ENCODE peak calls at places on chromosomes 16 and 17, in five cellular contexts. O is thoracic aorta, N is A673, E is endothelial cell, V is left ventricle myocardium inferior. T is an unnamed sample.

GRCh38 chr17:56629450-56630187 is 36.1 kb downstream of the NOG start:
- DNase-seq in O (no peak), N (peak; percentile 30), E (peak; percentile 27), V (no peak), T (no peak)

GRCh38 chr16:69112285-69113129 is 7.1 kb downstream of the HAS3 start:
- DNase-seq in O (no peak), N (peak; percentile 48), E (peak; percentile 86), V (peak; percentile 42), T (no peak)

GRCh38 chr17:5619088-5619740 is 34.9 kb upstream of the NLRP1 start:
- DNase-seq in O (no peak), N (no peak), E (no peak), V (no peak), T (no peak)

GRCh38 chr16:28504707-28505404 is 1.8 kb downstream of the IL27 start:
- DNase-seq in O (no peak), N (no peak), E (no peak), V (no peak), T (no peak)

GRCh38 chr17:35293151-35293837 is 50.4 kb downstream of the SLFN5 start:
- DNase-seq in O (no peak), N (no peak), E (no peak), V (no peak), T (no peak)

GRCh38 chr16:30394603-30395154 is 541 bp upstream of the ZNF48 start:
- DNase-seq in O (no peak), N (no peak), E (no peak), V (no peak), T (no peak)

GRCh38 chr17:33241390-33241789 is 51.7 kb downstream of the ASIC2 start:
- DNase-seq in O (no peak), N (no peak), E (no peak), V (no peak), T (no peak)

GRCh38 chr17:68398731-68399637 is 58.3 kb downstream of the WIPI1 start:
- DNase-seq in O (no peak), N (peak; percentile 40), E (peak; percentile 67), V (peak; percentile 49), T (peak; percentile 79)

GRCh38 chr17:17680477-17681186 is 626 bp upstream of the RAI1 start:
- DNase-seq in O (no peak), N (no peak), E (no peak), V (no peak), T (no peak)

GRCh38 chr17:28807925-28808641 is 34.5 kb downstream of the FAM222B start:
- DNase-seq in O (no peak), N (peak; percentile 31), E (no peak), V (no peak), T (no peak)

GRCh38 chr16:16033208-16033717 is 83.8 kb downstream of the ABCC1 start:
- DNase-seq in O (no peak), N (no peak), E (no peak), V (no peak), T (no peak)

GRCh38 chr17:5097101-5097834 is 14.4 kb downstream of the ZNF232 start:
- DNase-seq in O (no peak), N (peak; percentile 67), E (peak; percentile 63), V (peak; percentile 67), T (no peak)

GRCh38 chr16:71297252-71297651 is 8.1 kb upstream of the CMTR2 start:
- DNase-seq in O (no peak), N (peak; percentile 15), E (no peak), V (no peak), T (no peak)

GRCh38 chr17:79557276-79557675 is 53.6 kb downstream of the RBFOX3 start:
- DNase-seq in O (no peak), N (no peak), E (no peak), V (no peak), T (no peak)

GRCh38 chr16:68079616-68080344 is 5.4 kb upstream of the NFATC3 start:
- DNase-seq in O (no peak), N (no peak), E (peak; percentile 37), V (peak; percentile 83), T (no peak)

GRCh38 chr17:76537578-76538280 is at the start of gene CYGB:
- DNase-seq in O (no peak), N (no peak), E (no peak), V (peak; percentile 74), T (no peak)

GRCh38 chr17:79573196-79573929 is 37.5 kb downstream of the RBFOX3 start:
- DNase-seq in O (no peak), N (no peak), E (no peak), V (no peak), T (no peak)

GRCh38 chr16:79089735-79090284 is 510.7 kb downstream of the MAF start:
- DNase-seq in O (no peak), N (no peak), E (no peak), V (no peak), T (peak; percentile 51)

GRCh38 chr16:82063456-82064082 is 28.5 kb downstream of the HSD17B2 start:
- DNase-seq in O (no peak), N (no peak), E (no peak), V (no peak), T (no peak)

DNA sequence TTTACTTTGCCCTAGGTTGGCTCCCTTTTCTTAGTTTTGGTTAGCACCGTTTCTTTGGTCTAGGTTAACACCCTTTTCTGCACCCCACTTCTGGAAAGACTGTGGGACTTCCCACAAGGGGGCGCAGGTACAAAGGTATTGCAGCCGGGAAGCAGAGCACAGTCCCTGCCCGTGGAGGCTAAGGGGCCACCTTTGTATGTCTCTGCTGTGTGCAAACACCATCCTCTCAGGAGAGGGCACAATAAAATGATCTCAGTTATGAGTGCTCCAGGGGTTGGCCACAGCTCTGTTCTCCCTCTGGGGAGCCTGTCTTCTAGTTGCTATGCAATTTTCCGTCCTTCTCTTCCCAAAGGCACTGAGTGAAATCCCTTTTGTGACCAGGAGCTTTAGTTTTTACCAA is 28.4 kb upstream of the TMC5 start:
- DNase-seq in O (no peak), N (peak; percentile 53), E (peak; percentile 41), V (peak; percentile 18), T (no peak)
- TF ChIP-seq CTCF in O (peak; percentile 12), N (peak; percentile 67), E (peak; percentile 40), V (peak; percentile 35), T (peak; percentile 37)

GRCh38 chr16:50267151-50267631 is 840 bp downstream of the ADCY7 start:
- DNase-seq in O (no peak), N (no peak), E (no peak), V (no peak), T (no peak)

GRCh38 chr16:50266337-50267091 is at the start of gene ADCY7:
- DNase-seq in O (no peak), N (peak; percentile 87), E (no peak), V (peak; percentile 69), T (peak; percentile 90)

GRCh38 chr16:50263940-50264929 is 2.1 kb upstream of the ADCY7 start:
- DNase-seq in O (no peak), N (no peak), E (no peak), V (no peak), T (no peak)

GRCh38 chr16:50265716-50266336 is 525 bp upstream of the ADCY7 start:
- DNase-seq in O (no peak), N (no peak), E (no peak), V (no peak), T (no peak)

DNA sequence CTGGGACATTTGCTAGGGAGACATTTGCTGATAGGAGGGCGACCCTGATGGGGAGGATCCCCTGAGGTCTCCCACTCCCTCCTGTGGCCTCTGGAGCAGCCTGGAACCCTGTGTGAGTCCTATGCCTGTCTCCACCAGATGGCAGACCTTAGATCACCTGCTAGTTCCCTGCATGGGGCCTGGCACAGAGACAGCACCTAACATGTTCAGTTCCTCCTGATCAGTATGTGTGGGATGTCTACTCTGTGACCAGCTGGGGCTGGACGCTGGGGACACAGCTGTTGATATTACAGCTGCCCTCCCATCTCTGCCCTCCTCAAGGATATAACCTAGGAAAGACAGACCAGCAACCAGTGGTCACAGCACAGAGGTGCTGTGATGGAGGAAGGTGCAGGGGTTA is 1.1 kb upstream of the ADCY7 start:
- DNase-seq in O (no peak), N (no peak), E (no peak), V (no peak), T (no peak)
- TF ChIP-seq CTCF in O (no peak), N (peak; percentile 29), E (no peak), V (peak; percentile 18), T (peak; percentile 29)

GRCh38 chr16:88061346-88062110 is 110.3 kb downstream of the BANP start:
- DNase-seq in O (no peak), N (no peak), E (no peak), V (no peak), T (no peak)

GRCh38 chr16:88062341-88062861 is 111.2 kb downstream of the BANP start:
- DNase-seq in O (no peak), N (no peak), E (no peak), V (peak; percentile 44), T (no peak)

GRCh38 chr16:88064889-88065746 is 113.9 kb downstream of the BANP start:
- DNase-seq in O (no peak), N (no peak), E (no peak), V (peak; percentile 5), T (peak; percentile 34)

GRCh38 chr16:88064011-88064888 is 113.0 kb downstream of the BANP start:
- DNase-seq in O (no peak), N (no peak), E (no peak), V (peak; percentile 8), T (no peak)

GRCh38 chr16:88063201-88063773 is 112.1 kb downstream of the BANP start:
- DNase-seq in O (no peak), N (no peak), E (no peak), V (peak; percentile 44), T (no peak)
- TF ChIP-seq CTCF in O (peak; percentile 20), N (peak; percentile 15), E (no peak), V (peak; percentile 46), T (no peak)

GRCh38 chr17:82374626-82375331 is 3.2 kb downstream of the UTS2R start:
- DNase-seq in O (no peak), N (no peak), E (no peak), V (no peak), T (no peak)

GRCh38 chr17:82372063-82372590 is 562 bp downstream of the UTS2R start:
- DNase-seq in O (no peak), N (no peak), E (no peak), V (no peak), T (no peak)

GRCh38 chr17:82375359-82376041 is 3.9 kb downstream of the UTS2R start:
- DNase-seq in O (no peak), N (no peak), E (no peak), V (no peak), T (no peak)

GRCh38 chr17:82372591-82373452 is 1.3 kb downstream of the UTS2R start:
- DNase-seq in O (no peak), N (peak; percentile 62), E (no peak), V (no peak), T (no peak)

DNA sequence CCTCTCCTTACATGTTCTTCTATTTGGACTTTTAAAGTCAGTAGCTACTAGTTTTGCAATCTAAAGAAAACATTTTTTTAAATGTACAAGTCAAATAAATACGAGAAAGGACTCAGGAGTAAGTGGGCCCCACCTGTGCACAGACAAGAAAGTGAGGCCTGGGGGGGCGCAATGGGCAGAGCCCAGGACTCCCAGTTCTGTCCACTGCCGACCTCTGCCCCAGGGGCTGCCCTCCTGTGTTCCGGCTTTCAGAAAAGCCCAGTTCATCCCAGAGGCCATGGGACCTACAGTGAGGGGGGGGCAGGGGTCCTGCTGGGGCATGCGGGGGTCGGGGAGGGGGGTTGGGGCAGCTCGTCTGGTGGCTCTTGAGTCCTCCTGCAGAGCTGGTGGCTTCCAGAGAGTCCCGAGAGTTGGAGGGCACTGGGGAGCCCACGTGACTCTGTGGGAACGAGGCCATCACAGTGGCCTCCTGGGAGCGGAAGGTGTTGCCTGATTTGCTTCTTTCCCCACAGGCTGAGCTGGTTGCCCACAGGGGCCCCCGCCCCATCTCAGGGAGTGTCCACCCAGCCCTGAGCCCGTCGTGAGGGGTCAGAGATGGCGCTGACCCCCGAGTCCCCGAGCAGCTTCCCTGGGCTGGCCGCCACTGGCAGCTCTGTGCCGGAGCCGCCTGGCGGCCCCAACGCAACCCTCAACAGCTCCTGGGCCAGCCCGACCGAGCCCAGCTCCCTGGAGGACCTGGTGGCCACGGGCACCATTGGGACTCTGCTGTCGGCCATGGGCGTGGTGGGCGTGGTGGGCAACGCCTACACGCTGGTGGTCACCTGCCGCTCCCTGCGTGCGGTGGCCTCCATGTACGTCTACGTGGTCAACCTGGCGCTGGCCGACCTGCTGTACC is 2.4 kb downstream of the UTS2R start:
- DNase-seq in O (no peak), N (no peak), E (no peak), V (no peak), T (no peak)
- TF ChIP-seq CTCF in O (no peak), N (no peak), E (no peak), V (no peak), T (no peak)